ENCODE peak calls at places on chromosomes 5 and 9, in nine cellular contexts. G, Y, T, U, S, V, X, K and D are unnamed samples.

GRCh38 chr5:10354048-10354872 is 765 bp downstream of the MARCHF6 start:
- DNase-seq in G (no peak), X (peak; percentile 62), Y (peak; percentile 43), U (peak; percentile 33), S (peak; percentile 18), K (peak; percentile 14), V (peak; percentile 32), T (no peak), D (no peak)

GRCh38 chr9:86315088-86315487 is 32.8 kb upstream of the ISCA1 start:
- DNase-seq in V (no peak), X (no peak), Y (no peak), K (no peak), U (no peak), G (no peak), S (no peak), T (no peak), D (no peak)

GRCh38 chr9:132824151-132824550 is 53.9 kb downstream of the AK8 start:
- DNase-seq in K (no peak), V (no peak), X (no peak), G (no peak), U (no peak), S (no peak), Y (no peak), T (no peak), D (no peak)

GRCh38 chr5:158287643-158288228 is 428.8 kb upstream of the CLINT1 start:
- DNase-seq in X (no peak), S (no peak), K (no peak), V (no peak), T (no peak), G (peak; percentile 44), Y (no peak), U (no peak), D (peak; percentile 50)

GRCh38 chr5:88724201-88724600 is 158.8 kb downstream of the MEF2C start:
- DNase-seq in S (no peak), Y (no peak), X (no peak), V (no peak), T (no peak), U (no peak), K (no peak), G (no peak), D (no peak)

GRCh38 chr5:74503-75109 is 17.4 kb upstream of the PLEKHG4B start:
- DNase-seq in Y (no peak), S (no peak), T (no peak), G (no peak), U (no peak), K (no peak), V (no peak), X (no peak), D (no peak)

GRCh38 chr5:43367909-43368648 is 44.1 kb downstream of the CCL28 start:
- DNase-seq in T (no peak), V (no peak), G (no peak), S (no peak), U (no peak), K (no peak), X (no peak), Y (no peak), D (no peak)

GRCh38 chr9:88535226-88535931 is 401 bp downstream of the NXNL2 start:
- DNase-seq in S (no peak), K (no peak), U (no peak), T (no peak), Y (peak; percentile 55), G (no peak), X (no peak), V (no peak), D (no peak)

GRCh38 chr5:1374680-1375055 is 29.8 kb upstream of the CLPTM1L start:
- DNase-seq in T (no peak), Y (no peak), V (no peak), G (no peak), K (no peak), S (no peak), U (no peak), X (no peak), D (no peak)

GRCh38 chr9:122912964-122913673 is at the start of gene ZBTB6:
- DNase-seq in K (peak; percentile 69), Y (peak; percentile 62), G (peak; percentile 25), S (peak; percentile 35), X (peak; percentile 95), U (peak; percentile 64), V (peak; percentile 83), T (peak; percentile 74), D (peak; percentile 68)

GRCh38 chr5:171702391-171702790 is 83.2 kb upstream of the SMIM23 start:
- DNase-seq in U (no peak), S (no peak), X (no peak), Y (no peak), T (no peak), G (no peak), K (no peak), V (no peak), D (no peak)

GRCh38 chr5:138711816-138712215 is 41.4 kb upstream of the CTNNA1 start:
- DNase-seq in G (no peak), T (no peak), S (no peak), K (no peak), Y (no peak), V (no peak), X (no peak), U (no peak), D (no peak)

GRCh38 chr5:115351356-115352195 is 55.1 kb upstream of the CCDC112 start:
- DNase-seq in X (no peak), G (no peak), U (no peak), T (no peak), S (no peak), Y (no peak), V (no peak), K (no peak), D (no peak)

GRCh38 chr5:7850533-7851239 is at the start of gene CFAP90:
- DNase-seq in X (no peak), K (no peak), Y (peak; percentile 91), T (peak; percentile 14), S (no peak), G (no peak), V (peak; percentile 13), U (peak; percentile 33), D (no peak)

GRCh38 chr5:81768960-81769452 is 18.1 kb upstream of the SSBP2 start:
- DNase-seq in K (no peak), X (no peak), G (peak; percentile 26), V (no peak), T (no peak), S (no peak), U (no peak), Y (no peak), D (peak; percentile 31)

GRCh38 chr9:14228602-14229001 is 85.3 kb downstream of the NFIB start:
- DNase-seq in S (no peak), X (no peak), U (no peak), V (no peak), Y (no peak), T (no peak), G (no peak), K (no peak), D (no peak)

GRCh38 chr5:59124983-59125960 is 542.4 kb downstream of the RAB3C start:
- DNase-seq in X (no peak), Y (peak; percentile 17), K (no peak), G (no peak), T (no peak), U (no peak), V (no peak), S (no peak), D (no peak)

GRCh38 chr9:109537288-109537687 is 39.2 kb upstream of the PTPN3 start:
- DNase-seq in V (no peak), S (no peak), K (no peak), U (no peak), Y (no peak), T (no peak), G (no peak), X (no peak), D (no peak)

GRCh38 chr5:170572453-170572852 is 68.6 kb downstream of the KCNIP1 start:
- DNase-seq in S (no peak), G (no peak), U (no peak), K (no peak), Y (no peak), T (no peak), V (no peak), X (no peak), D (no peak)

GRCh38 chr9:101881508-101881907 is 143.1 kb upstream of the GRIN3A start:
- DNase-seq in T (no peak), U (no peak), X (no peak), Y (no peak), S (no peak), V (no peak), G (no peak), K (no peak), D (no peak)

GRCh38 chr5:164345173-164345572 is 839.8 kb downstream of the MAT2B start:
- DNase-seq in S (no peak), U (peak; percentile 70), X (no peak), T (peak; percentile 1), G (no peak), Y (no peak), V (no peak), K (no peak), D (peak; percentile 79)

GRCh38 chr9:125510980-125511379 is 196.0 kb downstream of the MAPKAP1 start:
- DNase-seq in T (no peak), S (no peak), K (no peak), X (no peak), V (no peak), G (no peak), Y (no peak), U (no peak), D (no peak)

GRCh38 chr5:59367791-59368394 is 525.6 kb downstream of the PDE4D start:
- DNase-seq in T (no peak), K (peak; percentile 21), X (peak; percentile 38), S (peak; percentile 3), Y (peak; percentile 50), U (peak; percentile 26), V (peak; percentile 15), G (no peak), D (peak; percentile 46)

GRCh38 chr9:136439550-136440408 is at the start of gene INPP5E:
- DNase-seq in X (peak; percentile 83), K (peak; percentile 78), S (peak; percentile 74), Y (peak; percentile 87), U (peak; percentile 80), V (peak; percentile 93), G (peak; percentile 65), T (peak; percentile 42), D (peak; percentile 26)

GRCh38 chr5:61394078-61394701 is 62.1 kb downstream of the ZSWIM6 start:
- DNase-seq in T (no peak), G (no peak), Y (no peak), V (no peak), S (no peak), X (no peak), K (no peak), U (no peak), D (no peak)

GRCh38 chr5:74441616-74442015 is 198.9 kb downstream of the ENC1 start:
- DNase-seq in T (no peak), V (no peak), Y (no peak), X (no peak), K (no peak), S (no peak), U (no peak), G (no peak), D (no peak)

GRCh38 chr5:76104027-76104426 is 20.8 kb downstream of the SV2C start:
- DNase-seq in S (no peak), K (no peak), X (peak; percentile 20), T (no peak), G (no peak), U (no peak), V (no peak), Y (peak; percentile 65), D (no peak)

GRCh38 chr5:137605377-137605776 is 106.3 kb upstream of the SPOCK1 start:
- DNase-seq in T (no peak), X (no peak), K (no peak), S (no peak), Y (no peak), V (no peak), G (no peak), U (no peak), D (no peak)

GRCh38 chr5:132808866-132809265 is 4.2 kb upstream of the SOWAHA start:
- DNase-seq in K (no peak), V (no peak), Y (no peak), U (no peak), G (no peak), S (no peak), X (no peak), T (no peak), D (no peak)

GRCh38 chr5:162573758-162574157 is 506.2 kb downstream of the GABRG2 start:
- DNase-seq in K (no peak), Y (no peak), V (no peak), U (no peak), X (no peak), S (no peak), G (no peak), T (no peak), D (no peak)

GRCh38 chr5:1152771-1153282 is 41.0 kb upstream of the SLC12A7 start:
- DNase-seq in V (no peak), Y (no peak), T (no peak), K (no peak), X (no peak), G (no peak), U (no peak), S (no peak), D (no peak)